ENCODE peak calls at places on chromosomes 5 and 9, in four cellular contexts. D, N, U and S are unnamed samples.

GRCh38 chr9:91734371-91734981 is 215.6 kb downstream of the ROR2 start:
- DNase-seq in D (peak), N (peak), U (peak), S (peak)

GRCh38 chr9:129932303-129933151 is 97.3 kb downstream of the USP20 start:
- DNase-seq in D (no peak), N (no peak), U (no peak), S (no peak)

GRCh38 chr5:116371935-116372334 is 202.7 kb downstream of the SEMA6A start:
- DNase-seq in D (no peak), N (no peak), U (no peak), S (no peak)

GRCh38 chr5:139707445-139708003 is 59.4 kb downstream of the CXXC5 start:
- DNase-seq in D (no peak), N (no peak), U (no peak), S (no peak)

GRCh38 chr9:33187519-33188218 is 20.5 kb upstream of the B4GALT1 start:
- DNase-seq in D (no peak), N (no peak), U (no peak), S (no peak)

GRCh38 chr9:129567842-129568559 is 52.9 kb downstream of the C9orf50 start:
- DNase-seq in D (no peak), N (peak), U (peak), S (no peak)

GRCh38 chr9:115883467-115884329 is 269.9 kb upstream of the PAPPA start:
- DNase-seq in D (no peak), N (peak), U (no peak), S (peak)

GRCh38 chr9:88932766-88933165 is 58.5 kb upstream of the S1PR3 start:
- DNase-seq in D (no peak), N (no peak), U (no peak), S (no peak)

GRCh38 chr5:54807421-54807820 is 178.0 kb downstream of the ESM1 start:
- DNase-seq in D (no peak), N (no peak), U (no peak), S (no peak)

GRCh38 chr5:15483348-15484090 is 16.5 kb upstream of the FBXL7 start:
- DNase-seq in D (no peak), N (no peak), U (no peak), S (no peak)

GRCh38 chr9:1709347-1709746 is 305.8 kb upstream of the SMARCA2 start:
- DNase-seq in D (peak), N (no peak), U (no peak), S (no peak)

GRCh38 chr9:122097679-122098315 is 4.7 kb upstream of the TTLL11 start:
- DNase-seq in D (no peak), N (no peak), U (no peak), S (no peak)

GRCh38 chr5:59799668-59800374 is 93.7 kb downstream of the PDE4D start:
- DNase-seq in D (peak), N (no peak), U (no peak), S (peak)

GRCh38 chr5:139638736-139639618 is 9.2 kb upstream of the CXXC5 start:
- DNase-seq in D (no peak), N (no peak), U (no peak), S (no peak)

GRCh38 chr9:73683862-73684591 is 532.4 kb downstream of the ANXA1 start:
- DNase-seq in D (no peak), N (no peak), U (no peak), S (no peak)

GRCh38 chr9:99040254-99040653 is 64.7 kb upstream of the TGFBR1 start:
- DNase-seq in D (no peak), N (no peak), U (no peak), S (no peak)
- TF ChIP-seq CTCF in D (no peak), N (no peak), U (no peak), S (no peak)

GRCh38 chr9:87497604-87498045 is at the start of gene DAPK1:
- DNase-seq in D (peak), N (peak), U (peak), S (peak)
- TF ChIP-seq CTCF in D (no peak), N (peak), U (no peak), S (peak)

GRCh38 chr5:61139931-61140330 is 22.3 kb downstream of the SMIM15 start:
- DNase-seq in D (no peak), N (no peak), U (no peak), S (no peak)

GRCh38 chr5:61139094-61139873 is 23.0 kb downstream of the SMIM15 start:
- DNase-seq in D (peak), N (no peak), U (no peak), S (no peak)
- TF ChIP-seq CTCF in D (no peak), N (no peak), U (no peak), S (no peak)

GRCh38 chr9:15278290-15278689 is 28.7 kb downstream of the TTC39B start:
- DNase-seq in D (no peak), N (no peak), U (no peak), S (no peak)

GRCh38 chr9:15280647-15281046 is 26.4 kb downstream of the TTC39B start:
- DNase-seq in D (no peak), N (no peak), U (no peak), S (no peak)

GRCh38 chr9:15278839-15279238 is 28.2 kb downstream of the TTC39B start:
- DNase-seq in D (no peak), N (no peak), U (no peak), S (no peak)

GRCh38 chr9:15276328-15276969 is 30.6 kb downstream of the TTC39B start:
- DNase-seq in D (no peak), N (no peak), U (no peak), S (no peak)

GRCh38 chr9:15277400-15278137 is 29.4 kb downstream of the TTC39B start:
- DNase-seq in D (no peak), N (no peak), U (no peak), S (no peak)
- TF ChIP-seq CTCF in D (peak), N (peak), U (peak), S (peak)

GRCh38 chr9:109098221-109098959 is 21.4 kb downstream of the TMEM245 start:
- DNase-seq in D (no peak), N (no peak), U (no peak), S (peak)
- TF ChIP-seq CTCF in D (no peak), N (peak), U (peak), S (no peak)

GRCh38 chr9:135741276-135742219 is 39.6 kb downstream of the KCNT1 start:
- DNase-seq in D (no peak), N (no peak), U (no peak), S (no peak)
- TF ChIP-seq CTCF in D (no peak), N (no peak), U (no peak), S (no peak)